ENCODE peak calls at places on chromosomes 3 and 15, in four cellular contexts. E, B, P and L are unnamed samples.

GRCh38 chr15:65275728-65276126 is 11.0 kb downstream of the PARP16 start:
- DNase-seq in E (no peak), B (peak), P (peak), L (no peak)

GRCh38 chr3:8387591-8387990 is 114.0 kb upstream of the LMCD1 start:
- DNase-seq in E (no peak), B (no peak), P (no peak), L (no peak)

GRCh38 chr15:99556010-99556409 is 9.8 kb upstream of the MEF2A start:
- DNase-seq in E (no peak), B (no peak), P (no peak), L (no peak)

GRCh38 chr3:108410531-108410984 is 99.8 kb downstream of the MYH15 start:
- DNase-seq in E (no peak), B (no peak), P (no peak), L (no peak)

GRCh38 chr3:148716657-148717056 is 19.0 kb downstream of the AGTR1 start:
- DNase-seq in E (no peak), B (no peak), P (no peak), L (no peak)

GRCh38 chr15:91862891-91863520 is 9.5 kb downstream of the SLCO3A1 start:
- DNase-seq in E (no peak), B (no peak), P (no peak), L (no peak)

GRCh38 chr15:45180201-45180600 is 7.6 kb downstream of the SHF start:
- DNase-seq in E (no peak), B (no peak), P (no peak), L (no peak)

GRCh38 chr15:45320581-45320980 is 57.8 kb downstream of the GATM start:
- DNase-seq in E (no peak), B (no peak), P (peak), L (no peak)

GRCh38 chr3:32423956-32424558 is 32.4 kb downstream of the CMTM7 start:
- DNase-seq in E (no peak), B (peak), P (no peak), L (no peak)

GRCh38 chr3:196662033-196662432 is 22.5 kb downstream of the NRROS start:
- DNase-seq in E (no peak), B (no peak), P (no peak), L (no peak)

GRCh38 chr3:137511655-137512054 is 252.5 kb upstream of the SOX14 start:
- DNase-seq in E (no peak), B (no peak), P (no peak), L (no peak)

GRCh38 chr15:81948751-81949150 is 97.1 kb downstream of the MEX3B start:
- DNase-seq in E (peak), B (no peak), P (no peak), L (no peak)

GRCh38 chr3:146680602-146681001 is 75.5 kb upstream of the PLSCR5 start:
- DNase-seq in E (no peak), B (no peak), P (no peak), L (no peak)

GRCh38 chr3:120062474-120062873 is 31.8 kb downstream of the GSK3B start:
- DNase-seq in E (no peak), B (no peak), P (no peak), L (no peak)

GRCh38 chr3:134666466-134666865 is 15.6 kb upstream of the KY start:
- DNase-seq in E (no peak), B (no peak), P (no peak), L (no peak)

GRCh38 chr3:46667061-46667621 is 26.3 kb downstream of the ALS2CL start:
- DNase-seq in E (no peak), B (no peak), P (no peak), L (no peak)

GRCh38 chr3:36475593-36475992 is 95.3 kb downstream of the STAC start:
- DNase-seq in E (no peak), B (no peak), P (no peak), L (no peak)

GRCh38 chr15:75695634-75696302 is 16.9 kb downstream of the CSPG4 start:
- DNase-seq in E (no peak), B (no peak), P (no peak), L (no peak)

GRCh38 chr3:186821429-186822367 is 15.4 kb upstream of the RFC4 start:
- DNase-seq in E (no peak), B (peak), P (peak), L (no peak)

GRCh38 chr3:46082021-46082420 is 54.7 kb upstream of the XCR1 start:
- DNase-seq in E (no peak), B (no peak), P (no peak), L (no peak)

GRCh38 chr3:68771683-68772082 is 160.7 kb downstream of the TAFA4 start:
- DNase-seq in E (no peak), B (no peak), P (no peak), L (no peak)

GRCh38 chr3:148075829-148076716 is 621.6 kb upstream of the AGTR1 start:
- DNase-seq in E (no peak), B (peak), P (peak), L (peak)

GRCh38 chr3:72891053-72891855 is 3.4 kb downstream of the GXYLT2 start:
- DNase-seq in E (no peak), B (peak), P (peak), L (no peak)

GRCh38 chr3:127000128-127000527 is 17.2 kb downstream of the PLXNA1 start:
- DNase-seq in E (no peak), B (no peak), P (no peak), L (no peak)

GRCh38 chr3:64827391-64827790 is 139.6 kb upstream of the ADAMTS9 start:
- DNase-seq in E (no peak), B (no peak), P (no peak), L (no peak)

GRCh38 chr15:85587707-85588441 is 206.9 kb downstream of the KLHL25 start:
- DNase-seq in E (no peak), B (no peak), P (no peak), L (no peak)

GRCh38 chr3:5366746-5367145 is 179.2 kb downstream of the EDEM1 start:
- DNase-seq in E (no peak), B (no peak), P (no peak), L (no peak)

GRCh38 chr3:107676469-107677309 is 153.9 kb downstream of the BBX start:
- DNase-seq in E (no peak), B (no peak), P (peak), L (peak)

GRCh38 chr3:28576590-28577220 is 228.1 kb upstream of the AZI2 start:
- DNase-seq in E (no peak), B (no peak), P (no peak), L (peak)

DNA sequence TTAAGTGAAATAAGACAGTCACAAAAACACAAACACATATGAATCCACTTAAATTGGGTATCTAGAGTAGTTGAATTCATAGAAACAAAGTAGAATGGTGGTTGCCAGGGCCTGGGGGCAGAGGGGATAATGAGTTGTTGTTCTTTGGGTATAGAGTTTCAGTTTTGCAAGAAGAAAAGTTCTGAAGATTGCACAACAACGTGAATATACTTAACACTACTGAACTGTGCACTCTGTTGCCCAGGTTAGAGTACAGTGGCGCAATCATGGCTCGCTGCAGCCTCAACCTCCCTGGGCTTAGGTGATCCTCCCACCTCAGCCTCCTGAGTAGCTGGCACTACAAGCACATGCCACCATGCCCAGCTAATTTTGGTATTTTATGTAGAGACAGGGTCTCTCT is 14.9 kb downstream of the GRAMD2A start:
- DNase-seq in E (no peak), B (no peak), P (peak), L (no peak)
- TF ChIP-seq TARDBP in E (no peak), B (no peak), P (peak), L (no peak)

GRCh38 chr3:50611464-50612233 is at the start of gene CISH:
- DNase-seq in E (no peak), B (peak), P (peak), L (peak)
- TF ChIP-seq SP1 in E (no peak), B (peak), P (no peak), L (no peak)

DNA sequence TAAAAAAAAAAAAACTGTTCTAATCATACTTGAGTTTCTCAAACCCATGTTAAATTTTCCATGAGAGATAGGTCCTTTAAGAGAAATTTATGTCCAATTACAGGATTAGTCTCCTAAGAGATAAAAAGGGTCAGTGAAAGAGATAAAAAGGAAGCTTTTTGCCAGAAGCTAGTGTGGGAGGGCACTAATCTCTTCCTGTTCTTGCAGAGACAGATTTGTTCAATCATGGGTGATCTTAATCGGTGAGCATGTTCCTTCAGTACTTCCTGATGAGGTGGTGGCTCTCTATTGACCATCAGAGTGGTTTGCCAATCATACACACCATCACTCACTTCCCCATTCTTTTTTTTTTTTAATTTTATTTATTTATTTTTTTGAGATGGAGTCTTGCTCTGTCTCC is 16.9 kb upstream of the LPP start:
- DNase-seq in E (no peak), B (no peak), P (no peak), L (no peak)
- TF ChIP-seq TARDBP in E (no peak), B (no peak), P (no peak), L (no peak)

DNA sequence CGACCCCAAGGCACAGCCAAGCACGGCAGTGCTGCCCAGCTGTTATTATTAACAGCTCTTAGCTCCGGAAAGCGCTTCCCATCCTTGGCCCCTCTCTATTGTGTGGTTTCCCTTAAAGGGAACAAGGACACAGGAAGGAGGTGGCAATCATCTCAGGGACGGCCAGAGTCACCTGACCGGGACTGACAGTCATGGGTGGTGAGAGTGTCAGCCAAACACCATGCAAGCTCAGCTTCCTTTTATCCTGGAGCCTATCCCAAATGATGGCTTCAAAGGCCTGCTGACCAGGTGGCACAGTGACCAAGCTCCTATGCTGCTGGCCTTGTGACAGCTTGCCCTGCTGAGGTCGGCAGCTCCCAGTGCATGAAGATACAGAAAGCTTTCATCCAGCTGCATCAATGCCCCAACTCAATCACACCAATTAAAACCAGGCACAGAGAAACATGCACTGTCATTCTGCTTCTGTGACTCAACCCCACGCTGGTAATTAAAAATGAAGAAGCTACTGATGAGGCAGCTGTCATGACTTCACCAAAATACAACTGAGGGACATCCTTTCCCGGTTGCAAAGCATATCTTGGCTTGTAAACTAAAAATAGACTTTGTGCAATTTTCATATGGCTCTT is 34.1 kb downstream of the PCSK6 start:
- DNase-seq in E (no peak), B (peak), P (no peak), L (no peak)
- TF ChIP-seq SP1 in E (no peak), B (peak), P (no peak), L (no peak)

GRCh38 chr3:56620371-56620770 is 62.7 kb downstream of the TASOR start:
- DNase-seq in E (no peak), B (no peak), P (no peak), L (no peak)
- TF ChIP-seq TARDBP in E (no peak), B (no peak), P (no peak), L (no peak)

GRCh38 chr3:53227993-53228885 is 27.6 kb downstream of the TKT start:
- DNase-seq in E (no peak), B (no peak), P (no peak), L (peak)

GRCh38 chr3:53230041-53230621 is 25.7 kb downstream of the TKT start:
- DNase-seq in E (no peak), B (no peak), P (no peak), L (peak)

GRCh38 chr3:53229606-53230005 is 26.2 kb downstream of the TKT start:
- DNase-seq in E (no peak), B (no peak), P (no peak), L (peak)

GRCh38 chr3:53230789-53231188 is 25.0 kb downstream of the TKT start:
- DNase-seq in E (no peak), B (no peak), P (no peak), L (peak)

GRCh38 chr3:53229171-53229570 is 26.7 kb downstream of the TKT start:
- DNase-seq in E (no peak), B (no peak), P (no peak), L (peak)
- TF ChIP-seq SP1 in E (no peak), B (no peak), P (no peak), L (no peak)

DNA sequence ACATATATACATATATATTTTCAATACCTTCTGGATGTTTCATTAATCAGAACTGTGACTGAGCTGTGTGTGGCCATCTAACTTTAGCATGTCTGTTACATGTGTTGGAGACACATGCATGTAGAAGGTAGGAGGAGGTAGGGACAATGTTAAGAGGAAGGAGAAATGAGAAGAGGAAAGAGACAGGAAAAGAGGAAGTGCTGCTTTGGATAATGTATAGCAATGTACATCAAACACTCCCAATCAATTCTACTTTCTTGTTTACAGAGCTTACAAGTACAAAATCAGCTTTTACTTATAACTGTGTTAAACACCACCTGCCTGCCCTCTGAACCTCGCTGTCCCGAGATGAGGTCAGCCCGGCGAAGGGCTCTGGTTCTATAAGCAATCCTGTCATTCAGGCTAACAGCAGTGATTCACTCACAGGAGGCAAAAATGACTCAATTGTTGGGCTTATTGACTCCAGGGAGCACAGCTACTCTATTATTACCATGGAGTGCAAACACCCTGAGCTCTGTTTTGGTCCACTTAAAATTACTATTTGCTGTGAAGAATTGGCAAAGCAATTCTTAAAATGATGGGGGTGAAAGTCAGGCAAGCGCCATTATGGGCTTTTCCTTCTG is 188.9 kb downstream of the MEIS2 start:
- DNase-seq in E (no peak), B (no peak), P (peak), L (no peak)
- TF ChIP-seq TARDBP in E (no peak), B (no peak), P (no peak), L (no peak)

GRCh38 chr15:51193526-51193925 is 98.8 kb upstream of the TNFAIP8L3 start:
- DNase-seq in E (no peak), B (no peak), P (no peak), L (no peak)

GRCh38 chr15:51193979-51194378 is 99.3 kb upstream of the TNFAIP8L3 start:
- DNase-seq in E (no peak), B (no peak), P (no peak), L (no peak)

GRCh38 chr15:51191072-51191665 is 96.5 kb upstream of the TNFAIP8L3 start:
- DNase-seq in E (no peak), B (no peak), P (no peak), L (no peak)

GRCh38 chr15:51191766-51192165 is 97.1 kb upstream of the TNFAIP8L3 start:
- DNase-seq in E (no peak), B (no peak), P (no peak), L (no peak)

GRCh38 chr15:51192560-51193280 is 98.0 kb upstream of the TNFAIP8L3 start:
- DNase-seq in E (peak), B (peak), P (peak), L (peak)
- TF ChIP-seq SP1 in E (no peak), B (no peak), P (no peak), L (no peak)

DNA sequence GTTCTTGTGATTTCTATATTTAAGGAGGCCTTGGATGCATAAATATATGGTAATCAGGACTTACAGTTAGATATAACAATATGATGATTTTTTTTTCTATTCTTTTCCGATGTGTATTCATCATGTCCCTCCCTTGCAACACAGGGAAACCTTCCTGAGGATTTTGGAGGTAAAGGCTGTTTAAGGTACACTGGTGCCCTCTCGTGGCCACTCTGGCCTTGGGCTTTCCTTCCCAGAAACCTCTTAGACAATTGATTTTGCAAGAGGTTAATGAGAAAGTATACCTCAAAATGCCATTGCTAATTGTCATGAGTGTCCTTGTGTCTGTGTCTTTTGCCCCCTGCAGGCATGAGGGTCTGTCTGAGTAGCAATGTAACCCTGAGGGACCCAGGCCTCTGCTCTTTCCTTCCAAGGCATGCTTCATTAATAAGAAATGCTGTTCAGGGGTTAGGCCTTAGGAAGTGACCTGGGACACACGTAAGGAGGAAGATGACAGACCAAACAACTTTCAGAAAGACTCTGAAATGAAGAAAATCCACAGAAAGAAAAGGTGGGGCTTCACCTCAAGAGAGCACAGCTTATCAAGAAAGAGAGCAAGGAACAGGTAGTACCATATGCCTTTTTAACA is 70.3 kb upstream of the PPP2R3A start:
- DNase-seq in E (peak), B (peak), P (peak), L (peak)
- TF ChIP-seq TARDBP in E (no peak), B (no peak), P (no peak), L (no peak)

GRCh38 chr3:169661567-169662214 is 1.8 kb downstream of the MECOM start:
- DNase-seq in E (no peak), B (no peak), P (no peak), L (peak)
- TF ChIP-seq SP1 in E (no peak), B (no peak), P (no peak), L (no peak)